ENCODE peak calls at places on chromosomes 3 and 15, in nine cellular contexts. B is globus pallidus; L is effector memory CD8-positive, alpha-beta T cell; S is WTC11; N is WERI-Rb-1; M is occipital lobe; R is astrocyte; I is BE2C; V is mesenchymal stem cell. X is an unnamed sample.

GRCh38 chr3:184117649-184118048 is 17.5 kb upstream of the EIF2B5 start:
- DNase-seq in B (no peak), N (peak; percentile 15), M (no peak), L (no peak), V (no peak), S (no peak), I (no peak), R (no peak), X (no peak)

GRCh38 chr3:20528180-20528579 is 342.2 kb upstream of the SGO1 start:
- DNase-seq in S (no peak), I (no peak), V (no peak), R (no peak), M (no peak), L (no peak), N (no peak), B (no peak), X (no peak)

GRCh38 chr3:119305271-119305670 is 11.1 kb downstream of the ARHGAP31 start:
- DNase-seq in L (no peak), V (peak; percentile 47), N (no peak), S (no peak), M (no peak), R (no peak), I (no peak), B (no peak), X (no peak)

GRCh38 chr15:52028431-52029093 is 9.5 kb downstream of the MAPK6 start:
- DNase-seq in L (no peak), V (no peak), N (no peak), I (no peak), B (no peak), R (no peak), S (no peak), M (no peak), X (no peak)

GRCh38 chr3:31793040-31793439 is 188.0 kb downstream of the OSBPL10 start:
- DNase-seq in M (no peak), N (no peak), S (no peak), V (no peak), B (no peak), I (no peak), R (no peak), L (no peak), X (no peak)

GRCh38 chr3:196180346-196180745 is 30.9 kb downstream of the ZDHHC19 start:
- DNase-seq in L (no peak), V (no peak), M (no peak), I (no peak), B (no peak), R (no peak), N (no peak), S (no peak), X (no peak)

GRCh38 chr3:155217591-155217990 is 75.9 kb downstream of the STRIT1 start:
- DNase-seq in V (peak; percentile 32), S (no peak), M (no peak), N (no peak), B (no peak), I (no peak), L (no peak), R (no peak), X (no peak)

GRCh38 chr3:177591371-177591770 is 394.1 kb upstream of the TBL1XR1 start:
- DNase-seq in S (no peak), R (no peak), B (peak; percentile 51), I (no peak), N (no peak), L (no peak), M (no peak), V (no peak), X (no peak)

GRCh38 chr3:145175626-145176025 is 985.4 kb downstream of the PLOD2 start:
- DNase-seq in V (no peak), I (no peak), L (no peak), B (no peak), R (no peak), M (no peak), N (no peak), S (no peak), X (no peak)

GRCh38 chr3:73808862-73809509 is 184.2 kb upstream of the PDZRN3 start:
- DNase-seq in N (no peak), V (no peak), I (no peak), R (peak; percentile 29), M (no peak), S (no peak), B (no peak), L (no peak), X (no peak)

GRCh38 chr3:66827726-66828125 is 170.4 kb upstream of the KBTBD8 start:
- DNase-seq in M (no peak), V (no peak), S (no peak), R (no peak), I (no peak), L (no peak), N (no peak), B (no peak), X (no peak)

GRCh38 chr3:100042144-100042543 is 72.2 kb downstream of the FILIP1L start:
- DNase-seq in L (no peak), B (no peak), V (peak; percentile 78), N (no peak), S (no peak), M (no peak), I (no peak), R (peak; percentile 97), X (no peak)

GRCh38 chr3:141201122-141201521 is 30.5 kb upstream of the PXYLP1 start:
- DNase-seq in B (no peak), S (peak; percentile 31), N (no peak), I (no peak), R (no peak), L (no peak), M (no peak), V (no peak), X (no peak)

GRCh38 chr3:142022381-142022780 is 127.0 kb downstream of the TFDP2 start:
- DNase-seq in M (no peak), R (no peak), V (peak; percentile 59), B (no peak), S (no peak), N (peak; percentile 20), I (peak; percentile 23), L (no peak), X (no peak)

GRCh38 chr3:131812433-131812832 is 222.4 kb downstream of the CPNE4 start:
- DNase-seq in V (no peak), R (no peak), N (no peak), B (no peak), I (no peak), M (no peak), L (no peak), S (no peak), X (no peak)